ENCODE peak calls at places on chromosomes 5 and 9, in nine cellular contexts. One of them, this sample, is unnamed.

GRCh38 chr9:124054671-124055212 is 43.2 kb downstream of the LHX2 start:
- DNase-seq in nucleus accumbens: no peak
- DNase-seq in AG09309: peak
- DNase-seq in endothelial cell: no peak
- DNase-seq in stimulated activated CD4-positive, alpha-beta T cell treated with anti-CD3 and anti-CD28 coated beads, Interleukin-12 subunit alpha, Interleukin-12 subunit beta, amount 100 ng/mL, for 4 hours: no peak
- DNase-seq in GM12892: no peak
- DNase-seq in NCI-H1092: peak
- DNase-seq in OCI-LY7: no peak
- DNase-seq in lung: no peak
- DNase-seq in this sample: peak

GRCh38 chr5:80083115-80083890 is 48.2 kb downstream of the THBS4 start:
- DNase-seq in nucleus accumbens: no peak
- DNase-seq in endothelial cell: peak
- DNase-seq in AG09309: peak
- DNase-seq in GM12892: no peak
- DNase-seq in lung: no peak
- DNase-seq in NCI-H1092: peak
- DNase-seq in stimulated activated CD4-positive, alpha-beta T cell treated with anti-CD3 and anti-CD28 coated beads, Interleukin-12 subunit alpha, Interleukin-12 subunit beta, amount 100 ng/mL, for 4 hours: peak
- DNase-seq in OCI-LY7: peak
- DNase-seq in this sample: peak

GRCh38 chr9:133148351-133149129 is 15.2 kb downstream of the GBGT1 start:
- DNase-seq in AG09309: no peak
- DNase-seq in OCI-LY7: peak
- DNase-seq in nucleus accumbens: no peak
- DNase-seq in NCI-H1092: no peak
- DNase-seq in lung: no peak
- DNase-seq in GM12892: peak
- DNase-seq in endothelial cell: peak
- DNase-seq in stimulated activated CD4-positive, alpha-beta T cell treated with anti-CD3 and anti-CD28 coated beads, Interleukin-12 subunit alpha, Interleukin-12 subunit beta, amount 100 ng/mL, for 4 hours: peak
- DNase-seq in this sample: peak

GRCh38 chr5:113330533-113331200 is 104.1 kb downstream of the TSSK1B start:
- DNase-seq in GM12892: no peak
- DNase-seq in nucleus accumbens: no peak
- DNase-seq in stimulated activated CD4-positive, alpha-beta T cell treated with anti-CD3 and anti-CD28 coated beads, Interleukin-12 subunit alpha, Interleukin-12 subunit beta, amount 100 ng/mL, for 4 hours: no peak
- DNase-seq in lung: no peak
- DNase-seq in AG09309: peak
- DNase-seq in OCI-LY7: peak
- DNase-seq in endothelial cell: no peak
- DNase-seq in NCI-H1092: peak
- DNase-seq in this sample: peak

GRCh38 chr9:114038724-114039313 is 39.3 kb downstream of the AMBP start:
- DNase-seq in lung: peak
- DNase-seq in OCI-LY7: no peak
- DNase-seq in nucleus accumbens: no peak
- DNase-seq in stimulated activated CD4-positive, alpha-beta T cell treated with anti-CD3 and anti-CD28 coated beads, Interleukin-12 subunit alpha, Interleukin-12 subunit beta, amount 100 ng/mL, for 4 hours: no peak
- DNase-seq in endothelial cell: no peak
- DNase-seq in NCI-H1092: no peak
- DNase-seq in AG09309: no peak
- DNase-seq in GM12892: no peak
- DNase-seq in this sample: no peak

GRCh38 chr5:109454726-109455505 is 45.1 kb upstream of the PJA2 start:
- DNase-seq in nucleus accumbens: no peak
- DNase-seq in AG09309: peak
- DNase-seq in OCI-LY7: no peak
- DNase-seq in NCI-H1092: no peak
- DNase-seq in endothelial cell: no peak
- DNase-seq in stimulated activated CD4-positive, alpha-beta T cell treated with anti-CD3 and anti-CD28 coated beads, Interleukin-12 subunit alpha, Interleukin-12 subunit beta, amount 100 ng/mL, for 4 hours: no peak
- DNase-seq in lung: no peak
- DNase-seq in GM12892: no peak
- DNase-seq in this sample: no peak

GRCh38 chr5:41465493-41466171 is 44.8 kb downstream of the PLCXD3 start:
- DNase-seq in OCI-LY7: no peak
- DNase-seq in endothelial cell: no peak
- DNase-seq in AG09309: no peak
- DNase-seq in NCI-H1092: no peak
- DNase-seq in nucleus accumbens: no peak
- DNase-seq in GM12892: no peak
- DNase-seq in stimulated activated CD4-positive, alpha-beta T cell treated with anti-CD3 and anti-CD28 coated beads, Interleukin-12 subunit alpha, Interleukin-12 subunit beta, amount 100 ng/mL, for 4 hours: no peak
- DNase-seq in lung: no peak
- DNase-seq in this sample: no peak

GRCh38 chr5:43073597-43074546 is 33.8 kb upstream of the ANXA2R start:
- DNase-seq in endothelial cell: peak
- DNase-seq in NCI-H1092: peak
- DNase-seq in nucleus accumbens: no peak
- DNase-seq in AG09309: no peak
- DNase-seq in GM12892: no peak
- DNase-seq in lung: no peak
- DNase-seq in OCI-LY7: peak
- DNase-seq in stimulated activated CD4-positive, alpha-beta T cell treated with anti-CD3 and anti-CD28 coated beads, Interleukin-12 subunit alpha, Interleukin-12 subunit beta, amount 100 ng/mL, for 4 hours: no peak
- DNase-seq in this sample: peak

GRCh38 chr5:151675225-151675955 is 11.3 kb downstream of the SPARC start:
- DNase-seq in stimulated activated CD4-positive, alpha-beta T cell treated with anti-CD3 and anti-CD28 coated beads, Interleukin-12 subunit alpha, Interleukin-12 subunit beta, amount 100 ng/mL, for 4 hours: no peak
- DNase-seq in nucleus accumbens: no peak
- DNase-seq in GM12892: no peak
- DNase-seq in endothelial cell: no peak
- DNase-seq in AG09309: no peak
- DNase-seq in OCI-LY7: no peak
- DNase-seq in NCI-H1092: no peak
- DNase-seq in lung: no peak
- DNase-seq in this sample: no peak

GRCh38 chr5:8953016-8953415 is 592.9 kb downstream of the SEMA5A start:
- DNase-seq in OCI-LY7: peak
- DNase-seq in stimulated activated CD4-positive, alpha-beta T cell treated with anti-CD3 and anti-CD28 coated beads, Interleukin-12 subunit alpha, Interleukin-12 subunit beta, amount 100 ng/mL, for 4 hours: no peak
- DNase-seq in nucleus accumbens: no peak
- DNase-seq in endothelial cell: no peak
- DNase-seq in GM12892: no peak
- DNase-seq in AG09309: no peak
- DNase-seq in lung: no peak
- DNase-seq in NCI-H1092: no peak
- DNase-seq in this sample: no peak

GRCh38 chr5:10034008-10034407 is 215.7 kb downstream of the ATPSCKMT start:
- DNase-seq in OCI-LY7: no peak
- DNase-seq in GM12892: no peak
- DNase-seq in NCI-H1092: no peak
- DNase-seq in nucleus accumbens: no peak
- DNase-seq in endothelial cell: no peak
- DNase-seq in AG09309: no peak
- DNase-seq in lung: no peak
- DNase-seq in stimulated activated CD4-positive, alpha-beta T cell treated with anti-CD3 and anti-CD28 coated beads, Interleukin-12 subunit alpha, Interleukin-12 subunit beta, amount 100 ng/mL, for 4 hours: no peak
- DNase-seq in this sample: no peak

GRCh38 chr5:172731286-172732073 is 39.5 kb downstream of the DUSP1 start:
- DNase-seq in endothelial cell: no peak
- DNase-seq in NCI-H1092: no peak
- DNase-seq in OCI-LY7: no peak
- DNase-seq in AG09309: no peak
- DNase-seq in lung: peak
- DNase-seq in nucleus accumbens: no peak
- DNase-seq in GM12892: no peak
- DNase-seq in stimulated activated CD4-positive, alpha-beta T cell treated with anti-CD3 and anti-CD28 coated beads, Interleukin-12 subunit alpha, Interleukin-12 subunit beta, amount 100 ng/mL, for 4 hours: no peak
- DNase-seq in this sample: no peak

GRCh38 chr9:120439147-120439546 is 140.8 kb downstream of the CDK5RAP2 start:
- DNase-seq in stimulated activated CD4-positive, alpha-beta T cell treated with anti-CD3 and anti-CD28 coated beads, Interleukin-12 subunit alpha, Interleukin-12 subunit beta, amount 100 ng/mL, for 4 hours: no peak
- DNase-seq in nucleus accumbens: no peak
- DNase-seq in lung: no peak
- DNase-seq in OCI-LY7: peak
- DNase-seq in AG09309: no peak
- DNase-seq in NCI-H1092: peak
- DNase-seq in GM12892: no peak
- DNase-seq in endothelial cell: peak
- DNase-seq in this sample: peak

GRCh38 chr5:112257961-112258360 is 161.1 kb downstream of the EPB41L4A start:
- DNase-seq in nucleus accumbens: no peak
- DNase-seq in stimulated activated CD4-positive, alpha-beta T cell treated with anti-CD3 and anti-CD28 coated beads, Interleukin-12 subunit alpha, Interleukin-12 subunit beta, amount 100 ng/mL, for 4 hours: no peak
- DNase-seq in OCI-LY7: no peak
- DNase-seq in NCI-H1092: no peak
- DNase-seq in AG09309: no peak
- DNase-seq in GM12892: no peak
- DNase-seq in endothelial cell: no peak
- DNase-seq in lung: no peak
- DNase-seq in this sample: no peak

GRCh38 chr5:44546283-44546682 is 157.1 kb upstream of the FGF10 start:
- DNase-seq in endothelial cell: no peak
- DNase-seq in OCI-LY7: no peak
- DNase-seq in lung: no peak
- DNase-seq in NCI-H1092: no peak
- DNase-seq in nucleus accumbens: no peak
- DNase-seq in AG09309: peak
- DNase-seq in stimulated activated CD4-positive, alpha-beta T cell treated with anti-CD3 and anti-CD28 coated beads, Interleukin-12 subunit alpha, Interleukin-12 subunit beta, amount 100 ng/mL, for 4 hours: no peak
- DNase-seq in GM12892: no peak
- DNase-seq in this sample: no peak

GRCh38 chr9:134778841-134779411 is 101.7 kb upstream of the FCN2 start:
- DNase-seq in AG09309: no peak
- DNase-seq in lung: peak
- DNase-seq in endothelial cell: peak
- DNase-seq in nucleus accumbens: no peak
- DNase-seq in NCI-H1092: peak
- DNase-seq in GM12892: no peak
- DNase-seq in OCI-LY7: peak
- DNase-seq in stimulated activated CD4-positive, alpha-beta T cell treated with anti-CD3 and anti-CD28 coated beads, Interleukin-12 subunit alpha, Interleukin-12 subunit beta, amount 100 ng/mL, for 4 hours: no peak
- DNase-seq in this sample: peak

GRCh38 chr9:93240891-93241334 is 57.0 kb downstream of the WNK2 start:
- DNase-seq in lung: no peak
- DNase-seq in stimulated activated CD4-positive, alpha-beta T cell treated with anti-CD3 and anti-CD28 coated beads, Interleukin-12 subunit alpha, Interleukin-12 subunit beta, amount 100 ng/mL, for 4 hours: no peak
- DNase-seq in nucleus accumbens: no peak
- DNase-seq in endothelial cell: no peak
- DNase-seq in GM12892: no peak
- DNase-seq in AG09309: no peak
- DNase-seq in NCI-H1092: no peak
- DNase-seq in OCI-LY7: no peak
- DNase-seq in this sample: no peak

GRCh38 chr5:98106116-98107088 is 667.1 kb upstream of the RGMB start:
- DNase-seq in NCI-H1092: no peak
- DNase-seq in GM12892: no peak
- DNase-seq in AG09309: no peak
- DNase-seq in nucleus accumbens: no peak
- DNase-seq in OCI-LY7: no peak
- DNase-seq in stimulated activated CD4-positive, alpha-beta T cell treated with anti-CD3 and anti-CD28 coated beads, Interleukin-12 subunit alpha, Interleukin-12 subunit beta, amount 100 ng/mL, for 4 hours: no peak
- DNase-seq in lung: no peak
- DNase-seq in endothelial cell: no peak
- DNase-seq in this sample: no peak

GRCh38 chr9:105667867-105668266 is 5.6 kb downstream of the TAL2 start:
- DNase-seq in endothelial cell: no peak
- DNase-seq in stimulated activated CD4-positive, alpha-beta T cell treated with anti-CD3 and anti-CD28 coated beads, Interleukin-12 subunit alpha, Interleukin-12 subunit beta, amount 100 ng/mL, for 4 hours: no peak
- DNase-seq in nucleus accumbens: no peak
- DNase-seq in AG09309: no peak
- DNase-seq in OCI-LY7: no peak
- DNase-seq in GM12892: no peak
- DNase-seq in NCI-H1092: no peak
- DNase-seq in lung: no peak
- DNase-seq in this sample: no peak

GRCh38 chr5:12141496-12141895 is 237.2 kb upstream of the CTNND2 start:
- DNase-seq in OCI-LY7: no peak
- DNase-seq in lung: no peak
- DNase-seq in GM12892: no peak
- DNase-seq in AG09309: no peak
- DNase-seq in stimulated activated CD4-positive, alpha-beta T cell treated with anti-CD3 and anti-CD28 coated beads, Interleukin-12 subunit alpha, Interleukin-12 subunit beta, amount 100 ng/mL, for 4 hours: no peak
- DNase-seq in endothelial cell: no peak
- DNase-seq in NCI-H1092: no peak
- DNase-seq in nucleus accumbens: no peak
- DNase-seq in this sample: no peak

GRCh38 chr9:73869261-73869660 is 627.9 kb upstream of the RORB start:
- DNase-seq in stimulated activated CD4-positive, alpha-beta T cell treated with anti-CD3 and anti-CD28 coated beads, Interleukin-12 subunit alpha, Interleukin-12 subunit beta, amount 100 ng/mL, for 4 hours: no peak
- DNase-seq in GM12892: no peak
- DNase-seq in nucleus accumbens: no peak
- DNase-seq in AG09309: peak
- DNase-seq in endothelial cell: no peak
- DNase-seq in lung: no peak
- DNase-seq in NCI-H1092: peak
- DNase-seq in OCI-LY7: peak
- DNase-seq in this sample: peak

GRCh38 chr5:134517553-134517952 is 7.9 kb upstream of the JADE2 start:
- DNase-seq in stimulated activated CD4-positive, alpha-beta T cell treated with anti-CD3 and anti-CD28 coated beads, Interleukin-12 subunit alpha, Interleukin-12 subunit beta, amount 100 ng/mL, for 4 hours: no peak
- DNase-seq in GM12892: no peak
- DNase-seq in AG09309: no peak
- DNase-seq in NCI-H1092: no peak
- DNase-seq in endothelial cell: no peak
- DNase-seq in nucleus accumbens: no peak
- DNase-seq in OCI-LY7: no peak
- DNase-seq in lung: no peak
- DNase-seq in this sample: no peak

GRCh38 chr5:139649082-139649991 is 1.2 kb downstream of the CXXC5 start:
- DNase-seq in lung: no peak
- DNase-seq in GM12892: no peak
- DNase-seq in AG09309: no peak
- DNase-seq in NCI-H1092: no peak
- DNase-seq in stimulated activated CD4-positive, alpha-beta T cell treated with anti-CD3 and anti-CD28 coated beads, Interleukin-12 subunit alpha, Interleukin-12 subunit beta, amount 100 ng/mL, for 4 hours: no peak
- DNase-seq in OCI-LY7: peak
- DNase-seq in endothelial cell: peak
- DNase-seq in nucleus accumbens: no peak
- DNase-seq in this sample: peak

GRCh38 chr5:68460147-68460760 is 244.7 kb downstream of the PIK3R1 start:
- DNase-seq in OCI-LY7: peak
- DNase-seq in GM12892: no peak
- DNase-seq in nucleus accumbens: no peak
- DNase-seq in endothelial cell: peak
- DNase-seq in stimulated activated CD4-positive, alpha-beta T cell treated with anti-CD3 and anti-CD28 coated beads, Interleukin-12 subunit alpha, Interleukin-12 subunit beta, amount 100 ng/mL, for 4 hours: no peak
- DNase-seq in AG09309: no peak
- DNase-seq in NCI-H1092: no peak
- DNase-seq in lung: peak
- DNase-seq in this sample: peak

GRCh38 chr9:134328841-134329575 is 2.8 kb downstream of the RXRA start:
- DNase-seq in NCI-H1092: no peak
- DNase-seq in AG09309: no peak
- DNase-seq in nucleus accumbens: no peak
- DNase-seq in stimulated activated CD4-positive, alpha-beta T cell treated with anti-CD3 and anti-CD28 coated beads, Interleukin-12 subunit alpha, Interleukin-12 subunit beta, amount 100 ng/mL, for 4 hours: no peak
- DNase-seq in OCI-LY7: no peak
- DNase-seq in endothelial cell: no peak
- DNase-seq in GM12892: no peak
- DNase-seq in lung: no peak
- DNase-seq in this sample: no peak

GRCh38 chr5:179478624-179479023 is 71.7 kb upstream of the RUFY1 start:
- DNase-seq in OCI-LY7: no peak
- DNase-seq in lung: no peak
- DNase-seq in NCI-H1092: no peak
- DNase-seq in AG09309: no peak
- DNase-seq in nucleus accumbens: no peak
- DNase-seq in GM12892: no peak
- DNase-seq in stimulated activated CD4-positive, alpha-beta T cell treated with anti-CD3 and anti-CD28 coated beads, Interleukin-12 subunit alpha, Interleukin-12 subunit beta, amount 100 ng/mL, for 4 hours: no peak
- DNase-seq in endothelial cell: no peak
- DNase-seq in this sample: no peak

GRCh38 chr5:58787982-58788381 is 205.1 kb downstream of the RAB3C start:
- DNase-seq in endothelial cell: no peak
- DNase-seq in GM12892: no peak
- DNase-seq in lung: no peak
- DNase-seq in OCI-LY7: no peak
- DNase-seq in stimulated activated CD4-positive, alpha-beta T cell treated with anti-CD3 and anti-CD28 coated beads, Interleukin-12 subunit alpha, Interleukin-12 subunit beta, amount 100 ng/mL, for 4 hours: no peak
- DNase-seq in nucleus accumbens: no peak
- DNase-seq in AG09309: no peak
- DNase-seq in NCI-H1092: peak
- DNase-seq in this sample: no peak

GRCh38 chr9:136764301-136764891 is at the start of gene LCN15:
- DNase-seq in endothelial cell: no peak
- DNase-seq in stimulated activated CD4-positive, alpha-beta T cell treated with anti-CD3 and anti-CD28 coated beads, Interleukin-12 subunit alpha, Interleukin-12 subunit beta, amount 100 ng/mL, for 4 hours: no peak
- DNase-seq in OCI-LY7: no peak
- DNase-seq in lung: no peak
- DNase-seq in GM12892: no peak
- DNase-seq in nucleus accumbens: no peak
- DNase-seq in NCI-H1092: peak
- DNase-seq in AG09309: no peak
- DNase-seq in this sample: no peak

GRCh38 chr5:64767959-64768357 is 533 bp downstream of the SREK1IP1 start:
- DNase-seq in OCI-LY7: peak
- DNase-seq in GM12892: no peak
- DNase-seq in stimulated activated CD4-positive, alpha-beta T cell treated with anti-CD3 and anti-CD28 coated beads, Interleukin-12 subunit alpha, Interleukin-12 subunit beta, amount 100 ng/mL, for 4 hours: peak
- DNase-seq in NCI-H1092: no peak
- DNase-seq in endothelial cell: no peak
- DNase-seq in lung: no peak
- DNase-seq in AG09309: no peak
- DNase-seq in nucleus accumbens: peak
- DNase-seq in this sample: peak

This sample was measured in NB4.